ENCODE peak calls at places on chromosomes 13 and 19, in five cellular contexts. V is uterus, U is transverse colon, K is heart left ventricle, R is suprapubic skin. X is an unnamed sample. For H3K4me1, the result is how much of the 10 kb centered on the place peaks cover.

GRCh38 chr13:50682966-50683365 is 160.5 kb downstream of the DLEU7 start:
- DNase-seq in V (no peak), U (no peak), K (no peak), R (no peak), X (no peak)

GRCh38 chr19:18475004-18475453 is 37.1 kb upstream of the ISYNA1 start:
- DNase-seq in V (no peak), U (no peak), K (peak), R (no peak), X (no peak)

GRCh38 chr13:30831515-30831914 is 74.6 kb upstream of the MEDAG start:
- DNase-seq in V (no peak), U (no peak), K (no peak), R (no peak), X (no peak)

GRCh38 chr13:26468203-26468602 is 89.3 kb upstream of the WASF3 start:
- DNase-seq in V (no peak), U (no peak), K (no peak), R (no peak), X (no peak)

GRCh38 chr13:109880371-109881346 is 94.3 kb upstream of the IRS2 start:
- DNase-seq in V (no peak), U (no peak), K (no peak), R (no peak), X (no peak)

GRCh38 chr19:30861896-30862295 is 487.3 kb downstream of the TSHZ3 start:
- DNase-seq in V (no peak), U (no peak), K (no peak), R (no peak), X (no peak)

GRCh38 chr13:110759710-110760109 is 46.2 kb downstream of the ING1 start:
- DNase-seq in V (no peak), U (no peak), K (no peak), R (no peak), X (no peak)

GRCh38 chr13:75445717-75446529 is 36.0 kb downstream of the TBC1D4 start:
- DNase-seq in V (no peak), U (no peak), K (no peak), R (no peak), X (no peak)

GRCh38 chr13:41942462-41943094 is 18.3 kb downstream of the VWA8 start:
- DNase-seq in V (no peak), U (no peak), K (no peak), R (no peak), X (no peak)

GRCh38 chr13:93260591-93260990 is 34.0 kb downstream of the GPC6 start:
- DNase-seq in V (no peak), U (no peak), K (no peak), R (no peak), X (no peak)

GRCh38 chr13:110520431-110521295 is 40.9 kb downstream of the RAB20 start:
- DNase-seq in V (peak), U (peak), K (peak), R (peak), X (peak)

GRCh38 chr19:47697863-47698609 is 15.2 kb upstream of the EHD2 start:
- DNase-seq in V (peak), U (peak), K (peak), R (peak), X (peak)

GRCh38 chr19:45254044-45254531 is 3.0 kb downstream of the MARK4 start:
- DNase-seq in V (no peak), U (no peak), K (no peak), R (no peak), X (no peak)
- TF ChIP-seq CTCF in V (no peak), U (no peak), K (no peak), R (peak), X (no peak)

GRCh38 chr19:10292789-10293636 is 3.3 kb downstream of the ICAM5 start:
- DNase-seq in V (no peak), U (peak), K (no peak), R (no peak), X (no peak)
- H3K4me1 ChIP-seq in V (under half), U (half or more), K (half or more), R (half or more), X (half or more)

GRCh38 chr19:6212403-6213265 is 67.1 kb downstream of the MLLT1 start:
- DNase-seq in V (peak), U (no peak), K (peak), R (no peak), X (no peak)
- TF ChIP-seq POLR2A in V (no peak), U (no peak), K (no peak), R (no peak), X (no peak)

GRCh38 chr19:1222394-1222793 is 15.4 kb downstream of the CBARP start:
- DNase-seq in V (no peak), U (no peak), K (no peak), R (no peak), X (no peak)
- TF ChIP-seq CTCF in V (no peak), U (no peak), K (no peak), R (no peak), X (no peak)

GRCh38 chr13:40576369-40576768 is 90.1 kb downstream of the FOXO1 start:
- DNase-seq in V (no peak), U (no peak), K (no peak), R (no peak), X (no peak)
- H3K4me1 ChIP-seq in V (under half), U (half or more), K (half or more), R (under half), X (under half)

GRCh38 chr19:2744113-2744512 is 4.3 kb upstream of the SLC39A3 start:
- DNase-seq in V (no peak), U (no peak), K (no peak), R (no peak), X (no peak)

GRCh38 chr19:2740314-2740656 is 468 bp upstream of the SLC39A3 start:
- DNase-seq in V (no peak), U (no peak), K (no peak), R (no peak), X (no peak)

GRCh38 chr19:2736550-2737190 is 3.1 kb downstream of the SLC39A3 start:
- DNase-seq in V (no peak), U (no peak), K (no peak), R (no peak), X (no peak)

GRCh38 chr19:2743099-2743498 is 3.3 kb upstream of the SLC39A3 start:
- DNase-seq in V (no peak), U (no peak), K (no peak), R (no peak), X (no peak)

DNA sequence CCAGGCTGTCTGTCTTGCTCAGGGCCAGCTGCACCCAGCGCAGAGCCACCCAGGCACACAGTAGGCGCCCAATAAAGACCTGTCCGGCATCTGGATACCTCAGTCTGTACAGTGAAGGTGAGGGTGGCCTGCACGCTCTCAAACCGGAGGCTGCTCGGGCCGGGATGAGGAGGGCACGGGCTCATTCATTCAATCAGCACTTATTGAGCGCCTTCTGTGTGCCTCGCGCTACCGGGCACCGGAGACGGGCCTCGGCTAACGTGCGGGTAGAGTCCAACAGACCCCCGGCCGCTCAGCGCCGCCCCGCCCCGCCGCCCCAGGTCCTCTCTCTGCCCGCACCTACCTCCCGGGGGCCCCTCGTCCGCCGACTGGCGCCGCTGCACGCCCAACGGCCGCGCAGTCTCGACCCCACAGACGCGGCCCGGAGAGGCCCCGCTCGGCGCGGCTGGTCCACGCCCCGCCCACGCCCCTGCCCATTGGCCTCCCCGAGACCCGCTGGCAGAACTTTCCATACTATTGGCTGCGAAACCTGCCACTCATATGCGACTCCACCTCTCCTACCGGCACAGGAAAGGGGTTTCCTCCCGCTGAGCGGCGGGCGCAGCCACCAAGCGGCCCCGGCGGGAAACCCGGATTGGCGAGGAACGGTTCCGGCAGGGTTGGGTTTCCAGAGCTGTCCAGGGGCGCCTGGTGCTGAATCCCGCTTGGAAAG is at the start of gene SLC39A3:
- DNase-seq in V (peak), U (peak), K (peak), R (peak), X (peak)
- TF ChIP-seq POLR2A in V (peak), U (no peak), K (peak), R (no peak), X (peak)

GRCh38 chr13:46343279-46343949 is 43.6 kb downstream of the RUBCNL start:
- DNase-seq in V (no peak), U (no peak), K (no peak), R (no peak), X (no peak)

GRCh38 chr13:46341112-46341711 is 45.8 kb downstream of the RUBCNL start:
- DNase-seq in V (no peak), U (no peak), K (no peak), R (no peak), X (no peak)

GRCh38 chr13:46342538-46342937 is 44.5 kb downstream of the RUBCNL start:
- DNase-seq in V (no peak), U (no peak), K (no peak), R (no peak), X (no peak)

GRCh38 chr13:46340631-46341111 is 46.4 kb downstream of the RUBCNL start:
- DNase-seq in V (no peak), U (no peak), K (no peak), R (no peak), X (no peak)

GRCh38 chr13:46339035-46339666 is 47.9 kb downstream of the RUBCNL start:
- DNase-seq in V (no peak), U (peak), K (no peak), R (no peak), X (no peak)
- TF ChIP-seq CTCF in V (no peak), U (no peak), K (no peak), R (no peak), X (no peak)

GRCh38 chr13:44575035-44575434 is 1.1 kb downstream of the TSC22D1 start:
- DNase-seq in V (no peak), U (no peak), K (no peak), R (no peak), X (no peak)

GRCh38 chr13:44574466-44574855 is 1.7 kb downstream of the TSC22D1 start:
- DNase-seq in V (no peak), U (no peak), K (no peak), R (no peak), X (no peak)

GRCh38 chr13:44573790-44574465 is 2.2 kb downstream of the TSC22D1 start:
- DNase-seq in V (no peak), U (no peak), K (no peak), R (no peak), X (peak)

GRCh38 chr13:44575741-44576395 is at the start of gene TSC22D1:
- DNase-seq in V (peak), U (peak), K (peak), R (no peak), X (peak)

DNA sequence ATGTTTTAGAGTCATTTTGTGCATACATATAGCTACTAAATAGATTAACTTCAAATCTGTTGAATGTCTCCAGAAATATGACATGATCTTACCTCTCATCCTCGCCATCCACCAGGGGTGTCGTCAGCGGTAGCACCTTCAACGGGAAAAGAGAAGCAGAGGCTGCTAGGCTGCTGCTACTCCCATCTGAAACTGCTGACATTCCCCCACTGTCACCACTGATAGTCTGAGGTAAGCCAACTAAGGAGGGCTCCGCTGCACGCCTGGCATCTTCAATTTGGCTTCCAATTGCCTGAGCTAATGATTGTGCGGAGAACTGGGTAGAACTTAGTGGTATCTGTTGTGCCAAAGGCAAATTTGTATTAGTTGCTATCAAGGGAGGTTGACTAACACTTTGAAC is 3.1 kb downstream of the TSC22D1 start:
- DNase-seq in V (no peak), U (no peak), K (no peak), R (no peak), X (no peak)
- H3K4me1 ChIP-seq in V (under half), U (under half), K (under half), R (under half), X (under half)

GRCh38 chr13:96785986-96786385 is 208.3 kb downstream of the OXGR1 start:
- DNase-seq in V (no peak), U (no peak), K (no peak), R (no peak), X (no peak)
- TF ChIP-seq POLR2A in V (no peak), U (no peak), K (no peak), R (no peak), X (no peak)

DNA sequence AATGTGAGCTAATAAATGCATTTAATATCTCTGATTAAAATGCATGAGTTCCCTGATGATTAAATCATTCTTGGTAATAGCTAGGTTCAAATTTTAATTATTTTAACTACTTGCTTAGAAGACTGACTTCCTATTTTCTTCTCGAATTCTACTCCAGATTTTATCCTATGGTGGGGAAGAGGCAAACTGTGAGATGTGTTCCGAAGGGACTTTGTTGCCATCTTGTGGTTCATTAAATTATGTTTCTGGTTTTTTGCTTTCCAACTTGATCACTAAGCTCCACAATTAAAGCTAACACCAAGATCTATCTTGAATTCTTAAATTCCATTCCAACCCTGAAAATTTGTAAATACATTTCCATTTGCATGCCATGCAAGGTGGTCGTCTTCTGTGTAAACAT is 538.4 kb upstream of the PCDH20 start:
- DNase-seq in V (no peak), U (no peak), K (no peak), R (no peak), X (no peak)
- TF ChIP-seq CTCF in V (peak), U (no peak), K (peak), R (no peak), X (no peak)

X was measured in body of pancreas.